ENCODE peak calls at places on chromosomes 2 and 18, in ten cellular contexts. Y is neural progenitor cell; N is uterus; D is psoas muscle; U is heart left ventricle; L is ovary; S is K562; H is heart right ventricle; O is H9; T is CD8-positive, alpha-beta T cell. X is an unnamed sample. For H3K4me1 and H3K27me3, the result is how much of the 10 kb centered on the place peaks cover.

GRCh38 chr2:96144481-96145027 is 686 bp downstream of the DUSP2 start:
- DNase-seq in T (no peak), H (no peak), O (peak), S (no peak), N (no peak), D (peak), Y (no peak), U (no peak), L (no peak), X (peak)

GRCh38 chr2:101133492-101134101 is 17.6 kb downstream of the TBC1D8 start:
- DNase-seq in D (no peak), U (no peak), T (no peak), N (no peak), O (no peak), S (no peak), H (no peak), Y (no peak), L (no peak), X (no peak)

GRCh38 chr2:71727562-71727961 is 274.2 kb downstream of the DYSF start:
- DNase-seq in N (no peak), Y (no peak), D (no peak), T (no peak), L (no peak), O (no peak), S (no peak), H (no peak), U (no peak), X (peak)

GRCh38 chr2:240460781-240461431 is 25.4 kb downstream of the GPC1 start:
- DNase-seq in Y (no peak), D (peak), L (peak), T (no peak), H (no peak), U (peak), S (no peak), N (peak), O (peak), X (no peak)

GRCh38 chr18:46408334-46408987 is 248.6 kb downstream of the LOXHD1 start:
- DNase-seq in Y (peak), S (peak), D (no peak), N (no peak), O (peak), L (no peak), U (no peak), T (no peak), H (no peak), X (no peak)

GRCh38 chr2:225319872-225320271 is 79.6 kb upstream of the NYAP2 start:
- DNase-seq in U (no peak), D (no peak), Y (no peak), O (no peak), N (no peak), H (no peak), L (no peak), S (no peak), T (no peak), X (no peak)

GRCh38 chr2:84281510-84281909 is 177.6 kb downstream of the SUCLG1 start:
- DNase-seq in H (no peak), L (no peak), N (no peak), U (no peak), O (no peak), D (no peak), T (no peak), Y (peak), S (no peak), X (no peak)

GRCh38 chr18:44725300-44726096 is 44.8 kb downstream of the SETBP1 start:
- DNase-seq in H (peak), D (peak), T (peak), O (no peak), L (peak), S (peak), N (peak), U (peak), Y (no peak), X (peak)

GRCh38 chr2:185127412-185127811 is 529.1 kb downstream of the ZNF804A start:
- DNase-seq in T (no peak), S (no peak), N (no peak), Y (no peak), H (no peak), O (no peak), L (no peak), U (no peak), D (no peak), X (no peak)

GRCh38 chr2:180334514-180334913 is 327.4 kb upstream of the CWC22 start:
- DNase-seq in Y (no peak), T (no peak), L (no peak), N (no peak), S (no peak), D (no peak), U (no peak), H (no peak), O (no peak), X (no peak)

GRCh38 chr2:47512581-47513083 is 109.7 kb downstream of the MSH2 start:
- DNase-seq in S (peak), U (no peak), O (no peak), D (no peak), Y (no peak), T (no peak), L (no peak), H (no peak), N (no peak), X (no peak)

GRCh38 chr2:167142554-167142953 is 254.3 kb downstream of the XIRP2 start:
- DNase-seq in U (no peak), O (no peak), H (no peak), Y (no peak), N (no peak), L (no peak), D (no peak), S (no peak), T (no peak), X (no peak)

GRCh38 chr2:218230882-218231281 is 13.9 kb downstream of the ARPC2 start:
- DNase-seq in U (no peak), L (no peak), S (no peak), O (no peak), D (no peak), T (no peak), H (no peak), N (no peak), Y (no peak), X (no peak)

GRCh38 chr2:76980067-76980466 is 542.1 kb downstream of the LRRTM4 start:
- DNase-seq in T (no peak), N (no peak), O (no peak), U (no peak), L (no peak), S (no peak), Y (no peak), D (no peak), H (no peak), X (no peak)

GRCh38 chr2:217208867-217209266 is 349.0 kb upstream of the TNP1 start:
- DNase-seq in L (no peak), N (no peak), D (no peak), T (no peak), O (no peak), U (no peak), H (no peak), Y (no peak), S (no peak), X (no peak)

GRCh38 chr2:217802876-217803638 is 199.7 kb downstream of the TNS1 start:
- DNase-seq in N (peak), O (no peak), U (peak), L (peak), D (peak), S (no peak), T (no peak), H (no peak), Y (no peak), X (no peak)

GRCh38 chr2:174035117-174035516 is 69.9 kb upstream of the SP3 start:
- DNase-seq in S (no peak), D (no peak), Y (no peak), L (no peak), U (no peak), H (no peak), O (no peak), T (no peak), N (no peak), X (no peak)

GRCh38 chr2:174038472-174038871 is 73.3 kb upstream of the SP3 start:
- DNase-seq in H (no peak), S (no peak), Y (no peak), D (no peak), N (no peak), L (no peak), O (no peak), T (no peak), U (no peak), X (no peak)

GRCh38 chr2:174033163-174033550 is 68.0 kb upstream of the SP3 start:
- DNase-seq in H (no peak), N (no peak), D (no peak), O (no peak), L (no peak), U (no peak), S (no peak), T (no peak), Y (no peak), X (no peak)

GRCh38 chr2:174036825-174037224 is 71.7 kb upstream of the SP3 start:
- DNase-seq in Y (no peak), O (no peak), S (no peak), L (no peak), H (no peak), U (no peak), D (no peak), T (no peak), N (no peak), X (no peak)

DNA sequence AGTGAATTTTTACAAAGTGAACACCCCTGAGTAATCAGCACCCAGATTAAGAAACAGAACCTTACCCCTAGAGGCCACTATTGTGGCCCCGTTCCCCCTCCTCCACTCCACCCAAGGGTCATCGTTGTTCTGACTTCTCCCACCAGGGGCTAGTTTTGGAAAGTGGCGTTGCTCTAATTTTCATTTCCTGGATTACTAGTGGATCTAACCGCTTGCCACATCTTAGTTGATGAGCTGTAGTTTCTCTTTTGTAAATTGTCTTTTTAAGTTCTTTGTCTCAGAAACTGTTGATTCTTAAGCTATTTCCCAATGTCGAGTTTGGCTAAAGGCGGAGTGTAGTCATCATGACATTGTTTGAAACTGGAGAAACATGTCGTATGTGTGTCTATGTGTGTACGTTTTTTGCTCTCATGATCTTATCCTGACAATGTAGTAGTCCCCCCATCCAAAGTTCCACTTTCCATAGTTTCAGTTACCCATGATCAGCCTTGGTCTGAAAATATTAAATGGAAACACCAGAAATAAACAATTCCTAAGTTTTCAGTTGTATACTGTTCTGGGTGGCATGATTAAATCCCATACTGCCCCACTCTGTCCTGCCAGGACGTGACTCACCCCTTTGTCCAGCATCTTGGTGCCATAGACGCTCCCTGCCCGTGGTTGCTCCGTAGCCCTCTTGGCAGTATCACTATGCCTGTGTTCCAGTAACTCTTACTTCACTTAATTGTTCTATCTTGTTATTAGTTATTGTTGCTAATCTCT is 71.0 kb upstream of the SP3 start:
- DNase-seq in U (no peak), S (peak), L (no peak), O (no peak), Y (no peak), H (no peak), T (no peak), N (no peak), D (peak), X (no peak)
- TF ChIP-seq CTCF in U (no peak), S (peak), L (no peak), O (peak), Y (peak), H (no peak), T (no peak), N (no peak), D (no peak), X (no peak)

GRCh38 chr2:235553696-235554100 is 59.9 kb downstream of the AGAP1 start:
- DNase-seq in H (no peak), U (no peak), S (no peak), T (no peak), N (no peak), O (no peak), D (no peak), Y (no peak), L (no peak), X (no peak)

GRCh38 chr2:235554936-235555335 is 61.1 kb downstream of the AGAP1 start:
- DNase-seq in L (no peak), T (no peak), O (no peak), N (no peak), U (no peak), Y (no peak), H (no peak), D (no peak), S (no peak), X (no peak)

GRCh38 chr2:235553291-235553690 is 59.4 kb downstream of the AGAP1 start:
- DNase-seq in L (no peak), U (no peak), N (no peak), O (no peak), Y (no peak), T (no peak), H (no peak), S (no peak), D (no peak), X (no peak)

GRCh38 chr2:235555356-235555755 is 61.5 kb downstream of the AGAP1 start:
- DNase-seq in N (no peak), S (no peak), Y (no peak), D (no peak), L (no peak), O (no peak), T (no peak), U (no peak), H (no peak), X (no peak)

DNA sequence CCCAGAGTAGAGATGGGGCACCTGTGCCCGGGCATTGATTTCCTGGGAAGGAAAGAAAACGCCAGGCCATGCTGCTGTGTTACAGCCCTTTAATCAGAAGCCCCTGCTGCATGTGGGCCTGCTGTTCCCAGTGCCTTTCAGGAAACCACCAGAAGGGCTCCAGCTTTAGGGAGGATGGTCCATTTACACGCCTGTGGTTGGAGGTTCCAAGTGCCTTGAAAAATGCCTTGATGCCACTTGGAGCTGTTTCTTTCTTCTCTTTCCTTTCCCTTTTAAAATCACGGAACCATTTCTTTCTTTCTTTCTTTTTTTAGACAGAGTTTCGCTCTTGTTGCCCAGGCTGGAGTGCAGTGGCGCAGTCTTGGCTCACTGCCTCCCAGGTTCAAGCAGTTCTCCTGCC is 60.5 kb downstream of the AGAP1 start:
- DNase-seq in O (no peak), L (no peak), T (no peak), D (no peak), H (no peak), U (no peak), Y (no peak), N (no peak), S (no peak), X (no peak)
- H3K4me1 ChIP-seq in O (under half), L (under half), T (under half), D (under half), H (under half), U (under half), Y (under half), N (under half), S (under half), X (under half)

GRCh38 chr2:98796775-98797544 is 66.0 kb upstream of the MGAT4A start:
- DNase-seq in T (no peak), L (no peak), S (no peak), D (no peak), N (no peak), O (no peak), Y (no peak), H (no peak), U (no peak), X (no peak)
- H3K27me3 ChIP-seq in T (under half), L (under half), S (under half), D (under half), N (under half), O (under half), Y (under half), H (under half), U (under half), X (under half)

DNA sequence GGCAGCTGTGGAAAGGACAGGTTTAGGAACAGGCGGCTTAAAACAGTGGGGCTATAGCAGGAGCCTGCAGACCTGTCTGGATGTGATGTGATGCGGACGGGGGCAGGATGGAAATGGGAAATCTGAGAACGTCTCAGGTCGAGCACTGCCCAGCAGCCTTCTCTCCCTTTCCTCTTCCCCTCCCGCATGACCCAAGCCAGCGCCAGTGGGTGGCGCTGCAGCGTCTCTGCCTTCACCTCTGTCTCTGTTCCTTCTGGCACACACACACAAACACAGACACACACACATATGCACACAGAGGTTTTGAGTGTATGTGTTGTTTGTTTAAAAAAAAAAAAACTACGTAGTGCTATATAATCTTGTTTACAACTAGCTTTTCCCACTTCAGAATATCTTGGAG is 82.0 kb upstream of the SLC66A3 start:
- DNase-seq in D (no peak), T (no peak), O (peak), L (peak), N (no peak), H (no peak), Y (peak), S (peak), U (no peak), X (peak)
- TF ChIP-seq CTCF in D (no peak), T (no peak), O (peak), L (no peak), N (no peak), H (peak), Y (peak), S (peak), U (no peak), X (peak)